ENCODE peak calls at places on chromosomes 6 and 20, in five cellular contexts. H, I, Z, N and V are unnamed samples. For H3K27me3, the result is how much of the 10 kb centered on the place peaks cover.

GRCh38 chr6:113047932-113048331 is 700.8 kb downstream of the RFPL4B start:
- DNase-seq in I (no peak), H (no peak), N (no peak), Z (no peak), V (no peak)

GRCh38 chr6:11712760-11713159 is 65.8 kb downstream of the ADTRP start:
- DNase-seq in I (peak), N (peak), Z (no peak), H (no peak), V (no peak)

GRCh38 chr6:37366910-37367309 is 13.1 kb downstream of the RNF8 start:
- DNase-seq in N (no peak), H (no peak), Z (no peak), I (no peak), V (no peak)

GRCh38 chr6:122755901-122756300 is 23.6 kb upstream of the FABP7 start:
- DNase-seq in I (no peak), H (no peak), Z (no peak), N (no peak), V (no peak)

GRCh38 chr20:47427746-47428145 is 71.2 kb upstream of the ZMYND8 start:
- DNase-seq in N (peak), H (no peak), I (no peak), Z (no peak), V (no peak)

GRCh38 chr6:66926060-66926459 is 1219.0 kb upstream of the EYS start:
- DNase-seq in N (no peak), I (no peak), Z (peak), H (peak), V (no peak)

GRCh38 chr20:57612916-57613315 is 7.3 kb downstream of the ZBP1 start:
- DNase-seq in Z (no peak), N (no peak), I (peak), H (no peak), V (peak)

GRCh38 chr20:16025084-16025483 is 548.2 kb downstream of the KIF16B start:
- DNase-seq in Z (no peak), I (no peak), H (peak), N (no peak), V (no peak)

GRCh38 chr6:26575494-26575939 is 21.2 kb upstream of the ABT1 start:
- DNase-seq in I (no peak), H (peak), Z (no peak), N (peak), V (no peak)
- H3K4me3 ChIP-seq in I (no peak), H (peak), Z (no peak), N (no peak), V (peak)

GRCh38 chr20:62984666-62985065 is 22.1 kb downstream of the BHLHE23 start:
- DNase-seq in I (no peak), N (no peak), Z (peak), H (no peak), V (no peak)
- H3K27me3 ChIP-seq in I (under half), N (under half), Z (under half), H (under half), V (under half)

DNA sequence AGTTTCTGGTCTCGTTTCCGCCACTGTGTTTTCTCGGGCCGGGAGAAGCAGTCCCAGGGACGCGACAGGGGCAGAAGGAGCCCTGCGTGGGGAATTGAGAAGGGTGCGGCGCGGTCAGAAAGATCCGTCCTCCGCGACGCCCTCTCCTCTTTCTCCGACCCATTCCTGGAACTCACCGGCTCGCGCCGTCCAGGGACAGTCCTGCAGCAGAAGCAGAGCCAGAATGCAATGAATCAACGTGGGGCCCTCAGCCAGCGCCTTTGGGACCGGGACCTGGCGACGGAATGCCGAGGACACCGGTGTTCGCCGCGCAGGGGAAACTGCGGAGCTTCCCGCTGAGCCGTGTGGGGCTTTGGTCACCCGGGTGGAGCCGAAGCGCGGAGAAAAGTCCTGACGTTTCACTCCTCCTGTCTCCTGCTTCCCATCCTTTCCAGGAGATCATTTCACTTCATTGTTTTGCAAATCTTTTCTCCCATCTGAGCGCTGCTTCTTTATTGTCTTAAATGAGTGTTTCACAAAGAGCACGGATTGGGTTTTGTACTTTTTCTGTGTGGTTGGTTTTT is 26.4 kb downstream of the ULBP1 start:
- DNase-seq in I (no peak), Z (no peak), H (peak), N (no peak), V (peak)
- H3K4me3 ChIP-seq in I (peak), Z (peak), H (no peak), N (no peak), V (no peak)

GRCh38 chr20:61805365-61805764 is 260.3 kb downstream of the TAF4 start:
- DNase-seq in I (no peak), Z (no peak), N (no peak), H (no peak), V (no peak)

GRCh38 chr20:61806995-61807394 is 258.7 kb downstream of the TAF4 start:
- DNase-seq in N (no peak), H (no peak), I (no peak), Z (no peak), V (peak)

GRCh38 chr20:61805781-61806180 is 259.9 kb downstream of the TAF4 start:
- DNase-seq in N (no peak), H (no peak), I (no peak), Z (no peak), V (peak)

GRCh38 chr20:61807426-61808160 is 258.1 kb downstream of the TAF4 start:
- DNase-seq in I (no peak), H (no peak), Z (no peak), N (no peak), V (peak)

GRCh38 chr20:61806314-61806713 is 259.4 kb downstream of the TAF4 start:
- DNase-seq in H (no peak), N (no peak), Z (no peak), I (no peak), V (peak)
- H3K27me3 ChIP-seq in H (under half), N (under half), Z (half or more), I (under half), V (under half)

GRCh38 chr6:137099689-137100398 is 55.1 kb upstream of the IL20RA start:
- DNase-seq in N (no peak), H (no peak), I (no peak), Z (peak), V (no peak)

GRCh38 chr6:137105375-137105774 is 60.6 kb upstream of the IL20RA start:
- DNase-seq in I (no peak), H (no peak), Z (no peak), N (no peak), V (no peak)

GRCh38 chr6:137104926-137105325 is 60.2 kb upstream of the IL20RA start:
- DNase-seq in H (no peak), I (no peak), Z (no peak), N (no peak), V (no peak)

GRCh38 chr6:137102851-137103492 is 58.2 kb upstream of the IL20RA start:
- DNase-seq in Z (no peak), N (no peak), H (no peak), I (no peak), V (no peak)

DNA sequence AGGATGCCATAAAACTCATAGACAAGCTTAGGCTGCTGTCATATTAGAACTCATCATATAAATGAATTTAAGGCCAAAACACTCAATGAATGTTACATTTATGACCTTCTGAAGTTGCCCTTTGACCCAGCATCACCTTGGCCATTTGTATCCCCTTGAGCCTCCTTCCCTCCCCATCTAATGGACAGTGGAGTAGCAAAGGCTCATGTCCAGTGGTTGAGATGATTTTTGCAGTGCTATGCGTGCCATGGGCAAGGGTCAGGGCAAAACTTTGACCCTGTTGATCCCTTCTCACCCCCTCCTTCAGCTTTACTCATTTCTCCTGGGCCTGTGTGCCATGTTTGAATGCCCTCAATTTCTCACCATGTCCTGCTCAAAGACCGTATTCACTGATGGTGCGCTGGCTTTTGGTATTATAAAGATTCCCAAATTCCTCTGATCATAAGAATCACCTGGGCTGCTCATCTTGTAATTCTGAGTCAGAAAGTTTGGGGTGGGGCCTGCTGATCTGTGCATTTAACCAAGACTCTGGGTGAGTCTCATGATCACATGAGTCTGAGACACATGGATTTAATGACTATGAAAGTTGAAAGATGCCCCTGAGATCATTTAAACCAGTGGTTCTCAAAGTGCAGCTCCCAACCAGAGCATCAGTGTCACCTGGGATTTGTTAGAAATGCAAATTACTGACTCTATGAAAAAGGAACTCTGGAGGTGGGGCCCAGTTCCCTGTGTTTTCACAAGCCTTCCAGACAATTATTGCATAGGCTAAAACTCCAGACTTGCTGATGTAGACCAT is 57.5 kb upstream of the IL20RA start:
- DNase-seq in N (no peak), I (no peak), Z (no peak), H (no peak), V (no peak)
- H3K4me3 ChIP-seq in N (no peak), I (no peak), Z (no peak), H (no peak), V (no peak)

GRCh38 chr6:151041686-151042085 is 176.2 kb downstream of the MTHFD1L start:
- DNase-seq in I (no peak), Z (no peak), H (no peak), N (no peak), V (no peak)

GRCh38 chr6:151034825-151035781 is 169.6 kb downstream of the MTHFD1L start:
- DNase-seq in N (no peak), I (no peak), H (peak), Z (no peak), V (no peak)

GRCh38 chr6:151038616-151039015 is 173.1 kb downstream of the MTHFD1L start:
- DNase-seq in N (no peak), H (no peak), I (no peak), Z (no peak), V (no peak)

GRCh38 chr6:151032034-151032433 is 166.5 kb downstream of the MTHFD1L start:
- DNase-seq in H (no peak), N (no peak), Z (no peak), I (no peak), V (no peak)

DNA sequence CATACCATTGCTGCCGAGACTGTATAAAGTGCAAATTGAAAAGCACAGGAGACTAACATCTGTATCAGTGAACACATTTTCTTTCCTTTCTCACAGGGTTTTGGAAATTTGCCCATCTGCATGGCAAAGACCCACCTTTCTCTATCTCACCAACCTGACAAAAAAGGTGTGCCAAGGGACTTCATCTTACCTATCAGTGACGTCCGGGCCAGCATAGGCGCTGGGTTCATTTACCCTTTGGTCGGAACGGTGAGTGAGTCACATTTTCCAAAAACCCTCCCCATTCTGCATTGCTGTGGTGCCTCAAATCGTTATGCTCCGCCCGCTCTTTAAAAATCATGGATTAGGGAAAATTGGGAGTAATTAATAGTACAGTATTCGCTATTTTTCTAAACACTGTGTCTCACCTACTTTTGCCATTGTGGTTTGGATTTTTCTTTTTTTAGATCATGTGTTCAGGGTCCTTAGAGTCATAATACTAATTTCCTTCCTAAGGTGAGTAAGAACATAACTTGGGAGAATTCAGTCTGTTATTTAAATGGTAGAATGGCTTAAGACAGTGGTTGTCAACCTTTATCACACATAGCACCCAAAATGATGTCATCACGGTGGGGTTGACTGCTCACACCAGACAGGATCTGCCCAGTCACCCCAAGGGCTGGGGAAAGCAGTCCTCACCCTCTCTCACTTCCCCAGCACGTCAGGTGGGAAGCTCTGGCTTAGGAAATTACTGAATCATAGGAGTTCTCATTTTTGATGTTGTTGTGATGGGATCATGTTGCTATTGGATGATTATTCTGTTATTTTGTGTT is 171.6 kb downstream of the MTHFD1L start:
- DNase-seq in H (no peak), N (no peak), Z (no peak), I (no peak), V (no peak)
- H3K27me3 ChIP-seq in H (under half), N (under half), Z (under half), I (under half), V (under half)

GRCh38 chr6:31680226-31680840 is 534 bp downstream of the LY6G5C start:
- DNase-seq in H (no peak), Z (no peak), I (no peak), N (no peak), V (no peak)
- H3K4me3 ChIP-seq in H (no peak), Z (no peak), I (peak), N (no peak), V (no peak)

GRCh38 chr6:10383312-10384063 is 31.4 kb downstream of the TFAP2A start:
- DNase-seq in H (peak), N (no peak), I (no peak), Z (peak), V (peak)

GRCh38 chr6:10384333-10384718 is 30.5 kb downstream of the TFAP2A start:
- DNase-seq in I (no peak), N (no peak), Z (no peak), H (no peak), V (no peak)

GRCh38 chr6:10382728-10383127 is 32.1 kb downstream of the TFAP2A start:
- DNase-seq in I (no peak), H (no peak), Z (no peak), N (no peak), V (no peak)

GRCh38 chr6:10384719-10385511 is 30.0 kb downstream of the TFAP2A start:
- DNase-seq in H (peak), I (no peak), Z (no peak), N (no peak), V (peak)

GRCh38 chr6:10384064-10384317 is 30.9 kb downstream of the TFAP2A start:
- DNase-seq in I (no peak), N (no peak), Z (no peak), H (no peak), V (no peak)
- H3K27me3 ChIP-seq in I (half or more), N (under half), Z (under half), H (half or more), V (half or more)